ENCODE peak calls at places on chromosomes 2 and 18, in seven cellular contexts. P is HCT116, F is adrenal gland, H is hepatocyte, B is Peyer's patch, V is endothelial cell of umbilical vein, D is OCI-LY7. R is an unnamed sample.

GRCh38 chr2:109470121-109470921 is 143.4 kb downstream of the SEPTIN10 start:
- DNase-seq in D (peak; percentile 3), P (peak; percentile 8), F (peak; percentile 30), B (no peak), H (peak; percentile 39), V (peak; percentile 80), R (peak; percentile 95)

GRCh38 chr2:120368086-120368485 is 22.1 kb downstream of the INHBB start:
- DNase-seq in V (no peak), D (no peak), B (no peak), F (no peak), P (no peak), H (no peak), R (no peak)

GRCh38 chr18:29892960-29893558 is 1149.5 kb downstream of the DSC3 start:
- DNase-seq in H (no peak), P (no peak), D (peak; percentile 0), V (peak; percentile 19), F (no peak), B (no peak), R (peak; percentile 14)

GRCh38 chr2:147006724-147007123 is 838.1 kb upstream of the ACVR2A start:
- DNase-seq in P (no peak), F (no peak), H (no peak), V (no peak), D (no peak), B (no peak), R (no peak)

GRCh38 chr2:37020212-37020886 is 54.0 kb upstream of the STRN start:
- DNase-seq in B (peak; percentile 29), D (no peak), F (peak; percentile 96), V (peak; percentile 77), P (no peak), H (peak; percentile 67), R (peak; percentile 25)

GRCh38 chr2:133266075-133266925 is 302.0 kb downstream of the NCKAP5 start:
- DNase-seq in H (peak; percentile 17), D (no peak), F (peak; percentile 17), P (no peak), V (peak; percentile 13), B (no peak), R (no peak)

GRCh38 chr2:78431241-78431640 is 594.3 kb upstream of the REG3G start:
- DNase-seq in D (no peak), P (no peak), B (no peak), V (no peak), F (no peak), H (no peak), R (peak; percentile 1)

GRCh38 chr2:112712903-112713584 is 7.8 kb upstream of the NT5DC4 start:
- DNase-seq in P (no peak), D (no peak), H (no peak), B (no peak), V (no peak), F (peak; percentile 77), R (peak; percentile 41)

GRCh38 chr2:201191132-201191875 is 8.4 kb downstream of the CASP10 start:
- DNase-seq in H (peak; percentile 50), F (no peak), V (peak; percentile 93), B (no peak), D (peak; percentile 34), P (no peak), R (no peak)

GRCh38 chr2:13522917-13523821 is 806.4 kb downstream of the TRIB2 start:
- DNase-seq in D (no peak), F (no peak), H (peak; percentile 40), B (no peak), P (no peak), V (no peak), R (peak; percentile 89)

GRCh38 chr2:231563378-231563961 is 29.2 kb upstream of the TEX44 start:
- DNase-seq in H (peak; percentile 80), F (peak; percentile 67), D (peak; percentile 68), P (peak; percentile 65), B (no peak), V (peak; percentile 60), R (peak; percentile 55)

GRCh38 chr2:235416816-235417499 is 76.9 kb upstream of the AGAP1 start:
- DNase-seq in V (no peak), H (peak; percentile 42), P (no peak), F (no peak), D (no peak), B (no peak), R (peak; percentile 54)

GRCh38 chr2:196145256-196145655 is 26.1 kb downstream of the STK17B start:
- DNase-seq in P (no peak), V (no peak), H (no peak), B (no peak), F (no peak), D (no peak), R (no peak)

GRCh38 chr2:6986251-6986893 is 69.2 kb downstream of the RNF144A start:
- DNase-seq in F (no peak), B (no peak), D (no peak), H (no peak), V (peak; percentile 7), P (no peak), R (no peak)

GRCh38 chr2:181992776-181993175 is 7.1 kb downstream of the PPP1R1C start:
- DNase-seq in D (no peak), V (no peak), B (no peak), H (no peak), P (no peak), F (no peak), R (no peak)

GRCh38 chr2:237700583-237701032 is 73.2 kb downstream of the LRRFIP1 start:
- DNase-seq in H (peak; percentile 70), D (peak; percentile 29), B (no peak), P (no peak), F (peak; percentile 28), V (peak; percentile 85), R (peak; percentile 60)

GRCh38 chr2:3755277-3755676 is 51.9 kb downstream of the DCDC2C start:
- DNase-seq in B (no peak), H (no peak), F (no peak), D (no peak), V (no peak), P (no peak), R (no peak)

DNA sequence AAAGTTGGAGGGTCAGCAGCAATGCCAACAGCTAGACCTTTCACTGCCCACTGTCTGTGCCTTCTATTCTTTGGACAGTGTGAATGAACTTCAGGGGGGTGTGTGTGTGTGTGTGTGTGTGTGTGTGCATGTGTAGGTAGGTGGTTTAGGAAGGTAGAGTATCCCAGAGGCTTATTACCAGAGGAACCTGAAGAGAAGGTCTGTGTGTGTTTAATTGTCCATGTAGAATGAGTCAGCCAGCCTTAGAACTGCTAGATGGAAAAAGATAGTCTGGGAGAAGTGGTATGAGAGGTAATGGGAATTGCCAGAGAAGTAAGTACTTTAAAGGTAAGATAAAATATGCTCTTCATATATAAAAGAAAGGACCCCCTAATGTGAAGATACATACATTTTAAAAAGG is 522.2 kb downstream of the PIK3C3 start:
- DNase-seq in P (no peak), B (no peak), D (no peak), V (no peak), F (no peak), H (no peak), R (no peak)
- TF ChIP-seq CTCF in P (no peak), B (no peak), D (no peak), V (no peak), F (no peak), H (no peak), R (no peak)

DNA sequence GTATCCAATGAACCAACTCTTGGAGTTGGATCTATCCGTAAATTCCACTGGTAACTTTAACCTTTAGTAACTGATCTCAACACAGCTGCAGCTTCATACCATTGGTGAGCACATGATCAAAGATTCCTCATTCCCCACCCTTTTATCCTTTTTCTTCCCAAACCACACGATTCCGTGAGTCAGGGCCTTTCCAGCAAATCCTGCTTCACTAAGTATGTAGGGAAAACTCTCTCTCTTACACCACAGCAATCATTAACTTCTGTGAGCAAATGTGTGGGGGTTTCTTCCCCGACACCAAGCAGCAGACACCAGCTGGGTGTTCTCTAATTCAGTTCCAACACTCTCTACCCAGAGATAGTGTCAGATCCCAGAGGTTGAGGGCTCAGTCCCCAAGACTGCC is 23.5 kb downstream of the ELP2 start:
- DNase-seq in H (peak; percentile 50), D (no peak), V (no peak), P (no peak), B (no peak), F (no peak), R (no peak)
- H3K36me3 ChIP-seq in H (no peaks in the 10 kb centered on the region), D (peaks cover 84% of the 10 kb centered on the region), V (peaks cover 16% of the 10 kb centered on the region), P (peaks cover 60% of the 10 kb centered on the region), B (no peaks in the 10 kb centered on the region), F (peaks cover 65% of the 10 kb centered on the region), R (peaks cover 18% of the 10 kb centered on the region)

GRCh38 chr2:35871672-35872071 is 483.9 kb upstream of the CRIM1 start:
- DNase-seq in H (no peak), D (no peak), B (no peak), P (peak; percentile 1), F (no peak), V (peak; percentile 4), R (no peak)
- TF ChIP-seq CTCF in H (peak; percentile 24), D (no peak), B (no peak), P (peak; percentile 9), F (no peak), V (no peak), R (no peak)

DNA sequence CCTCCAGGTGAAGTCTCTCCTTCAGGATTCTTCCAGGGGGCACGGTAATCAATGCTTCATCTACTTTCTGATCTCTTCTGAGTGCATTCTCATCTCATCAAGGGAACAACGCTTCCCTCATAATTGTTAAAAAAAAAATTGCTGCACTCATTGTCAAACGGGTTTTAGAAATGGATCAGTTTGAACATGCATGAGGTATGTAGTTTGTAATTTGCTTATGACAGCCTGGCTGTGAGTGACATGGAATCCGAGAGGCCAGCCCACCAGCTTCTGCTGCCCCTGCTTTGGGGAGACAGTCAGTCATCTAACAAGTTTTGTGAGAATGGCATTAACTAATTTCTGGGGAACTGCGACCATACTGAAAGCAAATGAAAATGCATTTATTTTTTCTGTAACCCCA is 791.9 kb upstream of the SOX11 start:
- DNase-seq in P (no peak), B (no peak), F (no peak), V (no peak), H (no peak), D (no peak), R (peak; percentile 19)
- H3K36me3 ChIP-seq in P (no peaks in the 10 kb centered on the region), B (no peaks in the 10 kb centered on the region), F (no peaks in the 10 kb centered on the region), V (no peaks in the 10 kb centered on the region), H (no peaks in the 10 kb centered on the region), D (no peaks in the 10 kb centered on the region), R (no peaks in the 10 kb centered on the region)

GRCh38 chr2:60319031-60319547 is 234.4 kb downstream of the BCL11A start:
- DNase-seq in B (no peak), P (no peak), D (peak; percentile 75), V (no peak), H (no peak), F (no peak), R (no peak)
- TF ChIP-seq CTCF in B (no peak), P (no peak), D (peak; percentile 13), V (no peak), H (no peak), F (no peak), R (no peak)

GRCh38 chr2:58237741-58238140 is 3.4 kb downstream of the FANCL start:
- DNase-seq in D (peak; percentile 18), B (no peak), F (no peak), V (no peak), H (no peak), P (no peak), R (no peak)
- H3K36me3 ChIP-seq in D (peaks cover 3% of the 10 kb centered on the region), B (no peaks in the 10 kb centered on the region), F (no peaks in the 10 kb centered on the region), V (no peaks in the 10 kb centered on the region), H (no peaks in the 10 kb centered on the region), P (no peaks in the 10 kb centered on the region), R (no peaks in the 10 kb centered on the region)